ENCODE peak calls at places on chromosomes 5 and 9, in eight cellular contexts. E, X, J, O, S, D, L and P are unnamed samples. For H3K79me2, the result is how much of the 10 kb centered on the place peaks cover.

GRCh38 chr9:96498796-96499195 is 48.8 kb downstream of the HABP4 start:
- DNase-seq in E (no peak), X (no peak), J (no peak), O (no peak), S (no peak), D (no peak), L (no peak), P (no peak)

GRCh38 chr5:112630246-112631009 is 107.3 kb upstream of the APC start:
- DNase-seq in E (no peak), X (no peak), J (no peak), O (no peak), S (no peak), D (peak), L (peak), P (no peak)

GRCh38 chr5:169272731-169273401 is 28.1 kb downstream of the SLIT3 start:
- DNase-seq in E (no peak), X (no peak), J (no peak), O (no peak), S (no peak), D (no peak), L (no peak), P (no peak)

GRCh38 chr5:76999451-76999850 is 30.8 kb upstream of the AGGF1 start:
- DNase-seq in E (no peak), X (no peak), J (no peak), O (no peak), S (no peak), D (peak), L (peak), P (peak)

GRCh38 chr9:93575706-93576295 is 583 bp upstream of the PHF2 start:
- DNase-seq in E (no peak), X (no peak), J (no peak), O (peak), S (peak), D (peak), L (no peak), P (peak)

GRCh38 chr5:150249744-150250143 is 39.8 kb downstream of the CAMK2A start:
- DNase-seq in E (no peak), X (no peak), J (no peak), O (no peak), S (no peak), D (no peak), L (no peak), P (no peak)

GRCh38 chr5:126449751-126450271 is 26.6 kb downstream of the GRAMD2B start:
- DNase-seq in E (no peak), X (peak), J (no peak), O (no peak), S (peak), D (peak), L (no peak), P (peak)

GRCh38 chr9:128262687-128263086 is 13.1 kb downstream of the GOLGA2 start:
- DNase-seq in E (no peak), X (no peak), J (no peak), O (no peak), S (no peak), D (no peak), L (no peak), P (no peak)

GRCh38 chr5:107764976-107765684 is 94.4 kb upstream of the EFNA5 start:
- DNase-seq in E (no peak), X (no peak), J (no peak), O (no peak), S (no peak), D (no peak), L (no peak), P (no peak)

GRCh38 chr9:76403352-76403751 is 9.1 kb upstream of the RFK start:
- DNase-seq in E (peak), X (peak), J (peak), O (no peak), S (peak), D (peak), L (peak), P (peak)

GRCh38 chr5:139492700-139493192 is 10.2 kb upstream of the STING1 start:
- DNase-seq in E (no peak), X (no peak), J (no peak), O (no peak), S (peak), D (peak), L (no peak), P (no peak)

GRCh38 chr5:156475182-156475830 is 148.3 kb downstream of the SGCD start:
- DNase-seq in E (no peak), X (no peak), J (no peak), O (no peak), S (no peak), D (no peak), L (no peak), P (no peak)

GRCh38 chr5:147887026-147887627 is 8.6 kb downstream of the SCGB3A2 start:
- DNase-seq in E (peak), X (no peak), J (peak), O (no peak), S (peak), D (peak), L (peak), P (peak)

GRCh38 chr9:76717611-76718010 is 46.6 kb upstream of the PCA3 start:
- DNase-seq in E (no peak), X (no peak), J (no peak), O (no peak), S (peak), D (peak), L (no peak), P (peak)

DNA sequence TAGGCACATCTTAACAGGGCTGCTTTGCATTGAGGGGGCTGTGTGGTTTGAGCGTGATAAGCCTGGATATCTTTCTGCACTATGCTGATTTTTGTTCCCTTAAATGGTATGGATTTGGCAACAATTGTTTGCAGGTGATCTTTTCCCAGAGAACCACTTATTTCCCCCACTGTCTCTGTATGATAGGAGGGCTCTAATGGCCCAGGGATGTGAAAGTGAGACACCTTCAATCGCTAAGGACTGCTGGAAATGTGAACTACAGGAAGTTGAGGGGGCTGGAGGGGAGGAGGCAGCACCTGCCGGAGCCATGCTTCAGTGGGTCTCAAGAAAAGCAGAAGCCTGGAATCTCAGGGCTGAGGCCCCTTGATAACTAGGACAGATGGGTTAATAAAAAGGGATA is 29.4 kb downstream of the SYK start:
- DNase-seq in E (no peak), X (peak), J (no peak), O (no peak), S (no peak), D (no peak), L (no peak), P (no peak)
- H3K79me2 ChIP-seq in E (under half), X (half or more), J (under half), O (under half), S (under half), D (under half), L (under half), P (under half)

DNA sequence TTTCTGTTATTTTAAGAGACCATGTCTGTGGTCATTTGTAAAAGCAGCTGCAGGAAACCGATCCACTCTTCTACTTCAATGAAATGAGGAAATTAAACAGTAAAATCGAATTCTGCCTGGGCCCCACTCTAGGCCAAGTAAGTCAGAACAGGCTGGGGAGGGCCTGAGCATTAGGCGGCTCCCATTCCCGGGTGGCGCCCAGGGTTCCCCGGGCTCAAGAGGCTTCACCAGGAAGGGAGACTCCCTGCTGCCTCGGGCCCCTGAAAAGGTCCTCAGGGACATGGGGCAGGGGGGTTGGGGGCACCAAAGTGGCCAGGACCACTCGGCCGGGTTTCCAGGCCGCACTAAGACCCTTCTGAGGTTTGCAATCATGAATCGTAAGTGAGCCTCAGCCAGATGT is 24.7 kb downstream of the MED10 start:
- DNase-seq in E (no peak), X (no peak), J (no peak), O (no peak), S (no peak), D (no peak), L (no peak), P (no peak)
- H3K9ac ChIP-seq in E (no peak), X (no peak), J (no peak), O (no peak), S (no peak), D (no peak), L (no peak), P (no peak)

GRCh38 chr9:69047331-69047730 is 11.8 kb downstream of the FXN start:
- DNase-seq in E (no peak), X (no peak), J (no peak), O (no peak), S (peak), D (no peak), L (no peak), P (no peak)

GRCh38 chr9:69049094-69049493 is 13.5 kb downstream of the FXN start:
- DNase-seq in E (no peak), X (no peak), J (no peak), O (no peak), S (no peak), D (no peak), L (no peak), P (no peak)

GRCh38 chr9:69044226-69045219 is 9.0 kb downstream of the FXN start:
- DNase-seq in E (no peak), X (no peak), J (no peak), O (peak), S (peak), D (peak), L (no peak), P (peak)

GRCh38 chr9:69045821-69046220 is 10.3 kb downstream of the FXN start:
- DNase-seq in E (peak), X (no peak), J (no peak), O (no peak), S (no peak), D (no peak), L (no peak), P (no peak)

DNA sequence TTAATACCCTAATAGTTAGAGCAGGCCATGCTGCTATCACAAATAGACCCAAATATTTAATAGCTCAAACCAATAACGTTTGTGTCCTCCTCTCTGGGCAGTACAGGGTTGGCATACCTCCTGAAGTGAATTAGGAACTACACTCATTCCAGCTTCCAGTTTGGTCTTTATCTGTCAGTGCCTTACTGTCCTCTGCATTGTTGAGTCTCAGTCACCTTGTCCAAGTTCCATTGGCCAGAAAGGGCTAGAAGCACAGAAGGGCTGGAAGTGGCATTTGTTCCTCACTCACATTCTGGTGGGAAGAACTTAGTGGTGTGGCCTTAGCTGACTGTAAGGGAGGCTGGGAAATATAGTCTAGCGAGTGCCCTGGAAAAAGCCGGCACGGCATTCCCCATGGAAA is 11.2 kb downstream of the FXN start:
- DNase-seq in E (no peak), X (no peak), J (no peak), O (no peak), S (no peak), D (no peak), L (no peak), P (no peak)
- H3K79me2 ChIP-seq in E (under half), X (under half), J (under half), O (under half), S (under half), D (under half), L (under half), P (under half)

DNA sequence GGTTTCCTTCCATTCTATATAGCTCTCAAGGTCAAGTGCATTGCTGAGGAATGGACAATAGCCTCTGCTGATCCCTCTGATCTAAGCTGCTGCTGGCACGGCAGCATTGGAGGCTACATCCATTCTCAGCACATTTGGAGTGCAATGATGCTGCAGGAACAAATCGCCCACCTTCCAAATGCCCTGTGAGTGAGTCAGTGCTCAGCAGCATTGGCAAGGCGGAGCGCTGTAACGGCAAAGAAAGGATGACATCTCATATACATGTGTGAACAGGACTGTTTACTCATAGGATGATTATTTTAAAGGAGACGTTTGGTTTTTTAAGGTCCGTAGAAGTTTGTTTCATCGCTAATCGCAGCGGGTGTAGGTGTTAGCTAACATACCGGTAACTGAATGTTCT is 408.7 kb downstream of the ARHGEF28 start:
- DNase-seq in E (no peak), X (no peak), J (no peak), O (no peak), S (no peak), D (peak), L (no peak), P (peak)
- H3K9ac ChIP-seq in E (no peak), X (no peak), J (no peak), O (no peak), S (no peak), D (peak), L (no peak), P (no peak)

GRCh38 chr9:90825586-90825985 is 24.0 kb downstream of the SYK start:
- DNase-seq in E (no peak), X (no peak), J (no peak), O (no peak), S (no peak), D (no peak), L (no peak), P (no peak)
- H3K79me2 ChIP-seq in E (under half), X (under half), J (under half), O (under half), S (under half), D (under half), L (under half), P (under half)

DNA sequence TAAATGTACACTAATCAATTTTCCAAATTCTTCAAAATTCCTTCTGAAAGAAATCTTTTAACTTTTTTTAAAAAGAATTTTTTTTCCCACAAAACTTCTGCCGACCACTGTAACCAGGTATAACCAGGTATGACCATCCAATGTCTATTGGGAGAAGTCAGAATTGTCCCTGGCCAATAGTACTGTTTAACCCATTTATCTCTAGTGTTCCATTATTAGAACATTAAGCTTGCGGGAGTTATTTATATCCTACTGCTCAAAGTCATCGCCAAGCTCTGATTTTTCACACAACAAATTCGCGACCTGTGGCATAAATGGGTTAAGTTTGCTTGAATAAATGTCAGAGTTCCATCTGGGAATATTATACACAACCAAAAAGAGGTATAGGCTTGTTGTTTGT is 343.2 kb downstream of the ANXA1 start:
- DNase-seq in E (no peak), X (no peak), J (no peak), O (no peak), S (no peak), D (no peak), L (no peak), P (no peak)
- H3K9ac ChIP-seq in E (no peak), X (no peak), J (no peak), O (no peak), S (no peak), D (no peak), L (no peak), P (no peak)

GRCh38 chr5:36147681-36148080 is 4.0 kb downstream of the LMBRD2 start:
- DNase-seq in E (no peak), X (no peak), J (no peak), O (no peak), S (peak), D (peak), L (no peak), P (peak)
- H3K79me2 ChIP-seq in E (under half), X (under half), J (under half), O (half or more), S (under half), D (half or more), L (under half), P (under half)

DNA sequence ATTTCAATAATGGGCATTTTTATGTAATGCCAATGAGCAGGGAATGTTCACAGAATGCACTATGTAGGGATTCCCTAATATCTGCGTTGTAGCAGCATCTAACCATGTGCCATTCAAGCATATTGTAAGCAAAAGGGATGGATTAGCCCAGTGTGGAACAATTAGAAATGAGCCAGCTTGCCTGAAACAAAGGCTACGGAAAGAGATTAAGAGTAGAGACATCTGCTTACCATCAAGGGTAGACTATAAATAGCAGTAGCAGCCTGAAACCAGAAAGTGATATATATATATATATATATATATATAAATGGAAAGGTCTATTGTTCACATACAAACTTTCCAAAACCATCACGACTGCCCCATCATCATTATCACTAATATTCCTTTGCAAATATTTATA is 31.9 kb upstream of the CEP120 start:
- DNase-seq in E (no peak), X (no peak), J (no peak), O (no peak), S (no peak), D (no peak), L (no peak), P (no peak)
- H3K9ac ChIP-seq in E (no peak), X (no peak), J (no peak), O (no peak), S (no peak), D (no peak), L (no peak), P (no peak)

DNA sequence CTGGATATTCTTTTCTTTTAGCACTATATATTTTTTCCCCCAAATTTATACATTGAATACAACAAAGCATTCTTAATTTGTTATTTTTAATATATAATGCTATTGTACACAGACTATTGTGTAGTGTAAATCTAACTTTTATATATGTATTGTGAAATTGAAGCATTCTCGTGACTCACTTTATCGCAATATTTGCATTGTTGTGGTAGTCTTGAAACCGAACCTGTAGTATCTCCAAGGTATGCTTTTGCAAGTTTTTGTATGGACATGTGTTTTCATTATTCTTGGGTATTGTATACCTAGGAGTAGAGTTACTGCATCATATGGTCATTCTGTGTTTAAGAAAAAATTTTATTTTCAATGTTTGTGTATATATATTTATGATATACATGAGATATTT is 49.6 kb downstream of the NSD1 start:
- DNase-seq in E (no peak), X (no peak), J (no peak), O (no peak), S (no peak), D (no peak), L (no peak), P (no peak)
- H3K79me2 ChIP-seq in E (under half), X (under half), J (half or more), O (half or more), S (half or more), D (half or more), L (under half), P (under half)

GRCh38 chr5:100902406-100903035 is 561 bp downstream of the ST8SIA4 start:
- DNase-seq in E (no peak), X (no peak), J (no peak), O (no peak), S (peak), D (peak), L (no peak), P (peak)

GRCh38 chr5:100905259-100905914 is 2.3 kb upstream of the ST8SIA4 start:
- DNase-seq in E (no peak), X (no peak), J (no peak), O (no peak), S (no peak), D (no peak), L (no peak), P (no peak)

GRCh38 chr5:100904259-100904822 is 1.3 kb upstream of the ST8SIA4 start:
- DNase-seq in E (no peak), X (no peak), J (no peak), O (no peak), S (no peak), D (no peak), L (no peak), P (no peak)

GRCh38 chr5:100901851-100902341 is 1.2 kb downstream of the ST8SIA4 start:
- DNase-seq in E (no peak), X (no peak), J (no peak), O (no peak), S (peak), D (peak), L (peak), P (peak)

GRCh38 chr5:100903036-100903887 is at the start of gene ST8SIA4:
- DNase-seq in E (no peak), X (peak), J (no peak), O (no peak), S (peak), D (peak), L (peak), P (peak)
- H3K9ac ChIP-seq in E (no peak), X (peak), J (no peak), O (peak), S (peak), D (no peak), L (no peak), P (no peak)